ENCODE peak calls at places on chromosomes 11 and 22, in five cellular contexts. Y, G, O, B and S are unnamed samples.

GRCh38 chr22:36253523-36254490 is 874 bp downstream of the APOL1 start:
- DNase-seq in Y (no peak), G (no peak), O (no peak), B (no peak), S (no peak)

GRCh38 chr11:134750619-134751018 is 338.6 kb upstream of the B3GAT1 start:
- DNase-seq in Y (no peak), G (no peak), O (no peak), B (no peak), S (no peak)

GRCh38 chr11:2269601-2270321 is 627 bp downstream of the ASCL2 start:
- DNase-seq in Y (peak), G (no peak), O (no peak), B (peak), S (peak)

GRCh38 chr22:30582788-30583575 is 8.5 kb upstream of the GAL3ST1 start:
- DNase-seq in Y (no peak), G (no peak), O (no peak), B (no peak), S (no peak)

GRCh38 chr11:124970925-124971324 is 16.9 kb downstream of the CCDC15 start:
- DNase-seq in Y (no peak), G (no peak), O (no peak), B (no peak), S (peak)

GRCh38 chr11:120696597-120696996 is 185.0 kb downstream of the GRIK4 start:
- DNase-seq in Y (no peak), G (no peak), O (no peak), B (no peak), S (no peak)

GRCh38 chr11:74050465-74050864 is 41.6 kb upstream of the UCP3 start:
- DNase-seq in Y (no peak), G (no peak), O (no peak), B (no peak), S (peak)

GRCh38 chr22:19765477-19766234 is 5.1 kb downstream of the TBX1 start:
- DNase-seq in Y (no peak), G (no peak), O (no peak), B (no peak), S (peak)

GRCh38 chr11:73661035-73661628 is 14.8 kb downstream of the PLEKHB1 start:
- DNase-seq in Y (peak), G (peak), O (peak), B (peak), S (peak)